ENCODE peak calls at places on chromosomes 11 and 22, in four cellular contexts. M is Kasumi-1; V is stimulated activated CD4-positive, alpha-beta T cell treated with anti-CD3 and anti-CD28 coated beads, Interleukin-1b, Interleukin-23, amount 100 ng/mL, for 48 hours; J is fibroblast of the conjunctiva. O is an unnamed sample.
A peak's percentile ranks its signal among the peaks of the same experiment; 100 is the strongest.

GRCh38 chr11:123063396-123064267 is 1.7 kb upstream of the HSPA8 start:
- DNase-seq in J (peak; percentile 43), M (peak; percentile 41), V (no peak), O (peak; percentile 31)

GRCh38 chr22:50702821-50703725 is 30.4 kb downstream of the SHANK3 start:
- DNase-seq in J (no peak), V (no peak), M (no peak), O (no peak)

GRCh38 chr11:8807544-8808225 is 103.3 kb upstream of the AKIP1 start:
- DNase-seq in M (no peak), V (no peak), J (peak; percentile 24), O (peak; percentile 65)

GRCh38 chr11:20762980-20763379 is 93.6 kb downstream of the NELL1 start:
- DNase-seq in J (no peak), M (no peak), V (no peak), O (no peak)

GRCh38 chr11:88312665-88313064 is 24.9 kb downstream of the CTSC start:
- DNase-seq in V (no peak), M (no peak), J (no peak), O (no peak)

GRCh38 chr22:46297151-46297819 is 615 bp downstream of the GTSE1 start:
- DNase-seq in M (peak; percentile 10), V (peak; percentile 19), J (no peak), O (peak; percentile 21)

GRCh38 chr11:71251761-71252433 is 480 bp downstream of the SHANK2 start:
- DNase-seq in V (no peak), J (no peak), M (no peak), O (no peak)

GRCh38 chr11:70076461-70076931 is 1.6 kb upstream of the ANO1 start:
- DNase-seq in M (no peak), V (no peak), J (no peak), O (no peak)

GRCh38 chr11:116294630-116295029 is 478.2 kb downstream of the BUD13 start:
- DNase-seq in M (no peak), V (no peak), J (no peak), O (no peak)

GRCh38 chr22:35552186-35552842 is 11.7 kb downstream of the RASD2 start:
- DNase-seq in J (peak; percentile 16), M (no peak), V (peak; percentile 83), O (no peak)

GRCh38 chr11:101862410-101863233 is 52.2 kb upstream of the CEP126 start:
- DNase-seq in M (peak; percentile 42), J (peak; percentile 88), V (no peak), O (no peak)

GRCh38 chr11:12090061-12090572 is 20.3 kb upstream of the MICAL2 start:
- DNase-seq in V (no peak), J (no peak), M (peak; percentile 87), O (no peak)

GRCh38 chr11:130050272-130050671 is 19.4 kb upstream of the APLP2 start:
- DNase-seq in V (no peak), J (no peak), M (no peak), O (no peak)

GRCh38 chr11:65390099-65390941 is 3.9 kb downstream of the FRMD8 start:
- DNase-seq in V (no peak), J (no peak), M (no peak), O (no peak)

GRCh38 chr11:35152575-35152974 is 13.6 kb downstream of the CD44 start:
- DNase-seq in J (no peak), M (no peak), V (no peak), O (no peak)

GRCh38 chr22:16829985-16830384 is 4.8 kb upstream of the XKR3 start:
- DNase-seq in J (no peak), V (no peak), M (no peak), O (no peak)

GRCh38 chr11:24145411-24145810 is 351.4 kb upstream of the LUZP2 start:
- DNase-seq in J (no peak), M (no peak), V (no peak), O (peak; percentile 22)

GRCh38 chr22:48793949-48794348 is 1033.7 kb downstream of the BRD1 start:
- DNase-seq in J (no peak), M (no peak), V (no peak), O (no peak)

GRCh38 chr22:39289445-39290247 is 29.8 kb downstream of the RPL3 start:
- DNase-seq in M (no peak), V (no peak), J (no peak), O (no peak)

GRCh38 chr22:30730351-30730750 is 35.7 kb downstream of the OSBP2 start:
- DNase-seq in V (no peak), J (no peak), M (no peak), O (no peak)

GRCh38 chr22:38740754-38741153 is 15.0 kb downstream of the SUN2 start:
- DNase-seq in V (no peak), J (no peak), M (no peak), O (no peak)

GRCh38 chr11:35214792-35215193 is 75.8 kb downstream of the CD44 start:
- DNase-seq in M (no peak), J (peak; percentile 86), V (peak; percentile 74), O (peak; percentile 85)

GRCh38 chr11:32366671-32367070 is 68.7 kb downstream of the WT1 start:
- DNase-seq in M (no peak), J (no peak), V (no peak), O (peak; percentile 1)

GRCh38 chr22:32324505-32325415 is 32.9 kb upstream of the RFPL3 start:
- DNase-seq in J (no peak), M (no peak), V (no peak), O (no peak)

GRCh38 chr11:106410902-106411301 is 333.4 kb downstream of the AASDHPPT start:
- DNase-seq in M (no peak), V (no peak), J (no peak), O (no peak)

GRCh38 chr11:124315052-124315451 is 1.3 kb upstream of the OR8D1 start:
- DNase-seq in J (no peak), V (no peak), M (no peak), O (no peak)

GRCh38 chr11:102267602-102268001 is 49.7 kb upstream of the BIRC3 start:
- DNase-seq in J (no peak), V (no peak), M (no peak), O (peak; percentile 69)

GRCh38 chr11:1758611-1759150 is 5.0 kb downstream of the CTSD start:
- DNase-seq in V (no peak), M (no peak), J (no peak), O (no peak)

GRCh38 chr11:4495487-4495886 is 13.0 kb downstream of the OR52K1 start:
- DNase-seq in J (no peak), V (peak; percentile 18), M (no peak), O (no peak)

GRCh38 chr22:50274311-50274710 is 4.1 kb upstream of the MAPK11 start:
- DNase-seq in J (peak; percentile 54), V (peak; percentile 41), M (peak; percentile 72), O (no peak)

GRCh38 chr11:122910775-122911174 is 28.2 kb downstream of the JHY start:
- DNase-seq in M (peak; percentile 52), V (no peak), J (peak; percentile 24), O (no peak)

GRCh38 chr22:17891427-17892167 is 117.3 kb upstream of the BID start:
- DNase-seq in J (no peak), M (peak; percentile 4), V (no peak), O (no peak)

GRCh38 chr11:14275081-14275480 is 83.9 kb downstream of the RRAS2 start:
- DNase-seq in M (no peak), J (no peak), V (no peak), O (peak; percentile 17)

GRCh38 chr11:114179234-114179941 is 116.8 kb upstream of the NNMT start:
- DNase-seq in M (no peak), J (peak; percentile 99), V (no peak), O (no peak)

GRCh38 chr22:30947821-30948454 is 20.6 kb downstream of the MORC2 start:
- DNase-seq in V (no peak), M (peak; percentile 58), J (peak; percentile 43), O (peak; percentile 37)

GRCh38 chr11:36026315-36026968 is 82.6 kb downstream of the LDLRAD3 start:
- DNase-seq in M (no peak), J (no peak), V (no peak), O (no peak)

GRCh38 chr22:32623943-32624342 is 149.3 kb downstream of the FBXO7 start:
- DNase-seq in M (no peak), J (peak; percentile 91), V (no peak), O (peak; percentile 86)

GRCh38 chr11:114354076-114354475 is 46.2 kb downstream of the C11orf71 start:
- DNase-seq in M (no peak), J (peak; percentile 78), V (no peak), O (no peak)

GRCh38 chr11:11408436-11409221 is 55.6 kb upstream of the CSNK2A3 start:
- DNase-seq in M (no peak), V (no peak), J (no peak), O (no peak)